ENCODE peak calls at places on chromosomes 6 and 20, in five cellular contexts. T is H1, I is IMR-90, H is neuronal stem cell, E is mesendoderm. P is an unnamed sample.

GRCh38 chr6:11447265-11447664 is 90.3 kb upstream of the TMEM170B start:
- DNase-seq in T (no peak), I (no peak), H (no peak), E (no peak), P (no peak)

GRCh38 chr20:6559791-6560190 is 207.7 kb upstream of the BMP2 start:
- DNase-seq in T (no peak), I (peak; percentile 8), H (no peak), E (no peak), P (no peak)

GRCh38 chr6:47168176-47168575 is 126.0 kb upstream of the ADGRF1 start:
- DNase-seq in T (no peak), I (peak; percentile 98), H (no peak), E (peak; percentile 56), P (peak; percentile 93)

GRCh38 chr6:139198529-139199303 is 63.8 kb downstream of the HECA start:
- DNase-seq in T (no peak), I (no peak), H (no peak), E (no peak), P (no peak)

GRCh38 chr6:75893058-75893775 is 144.2 kb downstream of the MYO6 start:
- DNase-seq in T (no peak), I (peak; percentile 80), H (peak; percentile 66), E (peak; percentile 76), P (peak; percentile 75)

GRCh38 chr6:166580076-166581050 is 6.1 kb downstream of the RAMACL start:
- DNase-seq in T (no peak), I (no peak), H (no peak), E (no peak), P (no peak)

GRCh38 chr6:159989882-159990480 is 21.1 kb downstream of the IGF2R start:
- DNase-seq in T (no peak), I (peak; percentile 40), H (no peak), E (no peak), P (no peak)

GRCh38 chr6:43129434-43130194 is 41.5 kb upstream of the SRF start:
- DNase-seq in T (peak; percentile 63), I (peak; percentile 35), H (no peak), E (peak; percentile 71), P (peak; percentile 42)

GRCh38 chr6:150857906-150858365 is 7.6 kb upstream of the MTHFD1L start:
- DNase-seq in T (no peak), I (no peak), H (no peak), E (no peak), P (no peak)

GRCh38 chr6:11224252-11224965 is 8.1 kb downstream of the NEDD9 start:
- DNase-seq in T (no peak), I (peak; percentile 74), H (no peak), E (no peak), P (peak; percentile 67)

GRCh38 chr6:143325379-143326140 is 124.9 kb downstream of the ADAT2 start:
- DNase-seq in T (no peak), I (peak; percentile 39), H (no peak), E (no peak), P (peak; percentile 35)

GRCh38 chr6:34189806-34190503 is 44.1 kb upstream of the GRM4 start:
- DNase-seq in T (no peak), I (no peak), H (no peak), E (no peak), P (no peak)

GRCh38 chr20:46545077-46545826 is 5.2 kb downstream of the OCSTAMP start:
- DNase-seq in T (no peak), I (peak; percentile 21), H (no peak), E (no peak), P (no peak)

DNA sequence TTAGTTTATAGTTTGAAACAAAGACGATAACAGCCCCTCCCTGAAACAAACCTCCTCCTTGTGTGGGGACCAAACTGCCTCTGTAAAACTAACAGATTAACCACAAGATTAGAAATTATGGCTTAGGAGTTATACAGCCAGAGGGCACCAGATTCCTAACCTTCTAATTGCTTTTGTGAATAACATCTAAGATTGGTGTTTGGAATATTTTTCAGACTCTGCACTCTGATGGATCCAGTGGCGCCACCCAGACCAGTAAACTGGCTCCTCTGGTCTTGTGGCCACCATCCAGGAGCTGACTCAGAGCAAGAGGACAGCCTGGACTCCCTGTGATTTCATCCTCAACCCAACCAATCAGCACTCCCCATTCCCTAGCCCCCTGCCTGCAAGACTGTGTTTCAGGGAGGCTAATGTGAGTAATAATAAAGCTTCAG is 58.3 kb upstream of the SLC22A16 start:
- DNase-seq in T (peak; percentile 22), I (peak; percentile 72), H (no peak), E (no peak), P (peak; percentile 69)
- H2AK5ac ChIP-seq in T (no peak overlapping the region), I (no peak overlapping the region), H (no peak overlapping the region), E (no peak overlapping the region), P (no peak overlapping the region)

DNA sequence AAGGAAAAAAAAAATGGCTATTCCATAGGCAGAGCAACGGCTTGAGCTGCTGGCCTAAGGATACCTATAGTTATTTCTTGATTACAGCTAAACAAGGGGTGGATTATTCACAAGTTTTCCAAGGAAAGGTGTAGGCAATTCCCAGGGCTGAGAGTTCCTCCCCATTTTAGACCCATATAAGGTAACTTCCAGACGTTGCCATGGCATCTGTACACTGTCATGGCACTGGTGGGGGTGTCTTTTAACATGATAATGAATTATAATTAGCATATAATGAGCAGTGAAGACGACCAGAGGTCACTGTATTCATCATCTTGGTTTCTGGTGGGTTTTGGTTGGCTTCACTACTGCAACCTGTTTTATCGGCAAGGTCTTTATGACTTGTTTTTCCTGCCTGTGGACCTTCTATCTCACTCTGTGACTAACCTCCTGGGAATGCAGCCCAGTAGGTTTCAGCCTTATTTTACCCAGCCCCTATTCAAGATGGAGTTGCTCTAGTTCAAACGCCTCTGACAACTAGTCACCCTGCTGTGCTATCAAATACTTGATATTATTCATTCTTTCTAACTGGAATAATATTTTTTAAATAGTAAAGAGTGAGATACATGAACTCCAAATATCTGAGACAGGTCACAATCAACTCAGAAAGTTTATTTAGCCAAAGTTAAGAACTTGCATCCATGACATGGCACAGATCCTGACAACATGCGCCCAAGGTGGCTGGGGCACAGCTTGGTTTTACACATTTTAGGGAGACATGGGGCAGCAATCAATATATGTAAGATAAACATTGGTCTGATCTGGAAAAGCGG is 1.4 kb upstream of the UFL1 start:
- DNase-seq in T (no peak), I (peak; percentile 35), H (no peak), E (peak; percentile 97), P (peak; percentile 25)
- H3K18ac ChIP-seq in T (no peak overlapping the region), I (no peak overlapping the region), H (no peak overlapping the region), E (no peak overlapping the region), P (no peak overlapping the region)

DNA sequence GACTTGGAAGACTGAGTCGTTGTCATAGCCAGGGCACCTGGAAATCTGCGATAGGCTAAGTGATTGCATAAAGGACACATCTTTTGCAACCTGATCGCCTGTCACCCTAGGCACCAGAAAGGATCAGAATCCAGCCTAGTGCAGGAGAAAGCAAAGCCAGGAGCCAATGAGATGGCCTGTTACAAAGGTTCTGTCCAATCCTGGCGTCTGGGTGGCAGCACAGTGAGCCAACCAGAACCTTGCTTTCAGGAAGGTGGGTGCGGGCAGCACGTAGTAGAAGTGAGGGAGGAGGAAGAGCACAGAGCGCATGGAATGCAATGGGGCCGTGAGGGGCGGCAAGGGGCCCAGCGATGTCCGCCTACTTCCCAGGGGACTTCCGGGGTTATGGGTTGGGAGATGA is 120.4 kb upstream of the GGTLC1 start:
- DNase-seq in T (no peak), I (no peak), H (no peak), E (no peak), P (no peak)
- H3K4me3 ChIP-seq in T (no peak overlapping the region), I (no peak overlapping the region), H (no peak overlapping the region), E (no peak overlapping the region), P (no peak overlapping the region)

GRCh38 chr20:51796332-51796731 is 6.0 kb downstream of the SALL4 start:
- DNase-seq in T (no peak), I (no peak), H (no peak), E (peak; percentile 28), P (no peak)
- H2AK5ac ChIP-seq in T (no peak overlapping the region), I (no peak overlapping the region), H (no peak overlapping the region), E (no peak overlapping the region), P (no peak overlapping the region)

P was measured in mesenchymal stem cell.